ENCODE peak calls at places on chromosome 14, in eight cellular contexts. Y is cardiac fibroblast; N is T47D; U is LoVo; V is stimulated activated CD4-positive, alpha-beta T cell treated with anti-CD3 and anti-CD28 coated beads, Interleukin-1b, Interleukin-23, amount 100 ng/mL, for 1 hour; I is lower lobe of right lung; J is hepatocyte; S is naive thymus-derived CD4-positive, alpha-beta T cell. Q is an unnamed sample.

GRCh38 chr14:103820908-103821307 is 26.5 kb downstream of the PPP1R13B start:
- DNase-seq in Y (no peak), N (no peak), U (no peak), V (no peak), I (no peak), J (no peak), S (no peak), Q (no peak)

GRCh38 chr14:22875748-22876319 is 4.3 kb downstream of the LRP10 start:
- DNase-seq in Y (no peak), N (no peak), U (no peak), V (no peak), I (no peak), J (no peak), S (no peak), Q (no peak)

GRCh38 chr14:104876251-104876699 is 11.2 kb downstream of the CEP170B start:
- DNase-seq in Y (peak), N (peak), U (peak), V (no peak), I (no peak), J (peak), S (peak), Q (no peak)

GRCh38 chr14:103001651-103002396 is 55.5 kb downstream of the CDC42BPB start:
- DNase-seq in Y (no peak), N (no peak), U (no peak), V (no peak), I (no peak), J (no peak), S (no peak), Q (no peak)

GRCh38 chr14:67576216-67576615 is 23.9 kb downstream of the PIGH start:
- DNase-seq in Y (no peak), N (no peak), U (no peak), V (no peak), I (peak), J (no peak), S (no peak), Q (no peak)

GRCh38 chr14:75096959-75097358 is 27.5 kb downstream of the ZC2HC1C start:
- DNase-seq in Y (no peak), N (no peak), U (no peak), V (no peak), I (no peak), J (no peak), S (no peak), Q (no peak)

GRCh38 chr14:101445278-101445677 is 116.0 kb upstream of the DIO3 start:
- DNase-seq in Y (no peak), N (no peak), U (no peak), V (no peak), I (no peak), J (no peak), S (no peak), Q (no peak)

GRCh38 chr14:24378981-24379906 is 11.3 kb downstream of the NFATC4 start:
- DNase-seq in Y (no peak), N (no peak), U (no peak), V (no peak), I (no peak), J (no peak), S (no peak), Q (no peak)

GRCh38 chr14:104724981-104725771 is 1.1 kb downstream of the ADSS1 start:
- DNase-seq in Y (peak), N (no peak), U (no peak), V (no peak), I (no peak), J (peak), S (no peak), Q (no peak)

GRCh38 chr14:102696332-102696731 is 80.9 kb upstream of the TRAF3 start:
- DNase-seq in Y (no peak), N (no peak), U (no peak), V (no peak), I (no peak), J (peak), S (no peak), Q (no peak)

GRCh38 chr14:85531594-85532391 is 1.8 kb downstream of the FLRT2 start:
- DNase-seq in Y (peak), N (no peak), U (no peak), V (no peak), I (peak), J (peak), S (no peak), Q (no peak)

GRCh38 chr14:89452281-89452680 is 35.2 kb upstream of the FOXN3 start:
- DNase-seq in Y (no peak), N (no peak), U (no peak), V (no peak), I (no peak), J (no peak), S (no peak), Q (no peak)

GRCh38 chr14:99561827-99562226 is 42.2 kb downstream of the CCDC85C start:
- DNase-seq in Y (no peak), N (no peak), U (no peak), V (no peak), I (no peak), J (no peak), S (no peak), Q (no peak)

GRCh38 chr14:61280092-61280525 is 1.0 kb downstream of the TMEM30B start:
- DNase-seq in Y (no peak), N (no peak), U (no peak), V (peak), I (no peak), J (no peak), S (peak), Q (peak)

GRCh38 chr14:101121399-101122113 is 218.0 kb upstream of the RTL1 start:
- DNase-seq in Y (no peak), N (no peak), U (no peak), V (no peak), I (no peak), J (no peak), S (no peak), Q (peak)

GRCh38 chr14:102437997-102438922 is 71.3 kb downstream of the ANKRD9 start:
- DNase-seq in Y (peak), N (peak), U (peak), V (peak), I (peak), J (peak), S (peak), Q (peak)

GRCh38 chr14:104154246-104154645 is 15.9 kb downstream of the KIF26A start:
- DNase-seq in Y (no peak), N (no peak), U (no peak), V (no peak), I (no peak), J (no peak), S (no peak), Q (no peak)

GRCh38 chr14:101845896-101846295 is 84.4 kb downstream of the PPP2R5C start:
- DNase-seq in Y (no peak), N (no peak), U (no peak), V (no peak), I (no peak), J (no peak), S (no peak), Q (no peak)

GRCh38 chr14:59570122-59570521 is 6.5 kb downstream of the CCDC175 start:
- DNase-seq in Y (no peak), N (no peak), U (peak), V (no peak), I (no peak), J (peak), S (no peak), Q (no peak)

Q was measured in CD8-positive, alpha-beta T cell.